ENCODE peak calls at places on chromosomes 12 and 14, in nine cellular contexts. I is hippocampal formation; J is EL; K is effector memory CD4-positive, alpha-beta T cell; U is NCI-H748 treated with DMSO at 0.1 percent for 48 hours; A is stimulated activated CD4-positive, alpha-beta T cell treated with anti-CD3 and anti-CD28 coated beads, Interleukin-1b, Interleukin-23, amount 100 ng/mL, for 1 hour; N is HEK293T; G is HFF-Myc; M is H9. E is an unnamed sample.

GRCh38 chr12:94643585-94643984 is 6.8 kb downstream of the TMCC3 start:
- DNase-seq in I (no peak), J (no peak), K (no peak), U (no peak), A (no peak), N (no peak), G (no peak), M (no peak), E (no peak)

GRCh38 chr12:81294325-81295190 is 216.7 kb downstream of the ACSS3 start:
- DNase-seq in I (no peak), J (peak), K (no peak), U (no peak), A (no peak), N (no peak), G (no peak), M (no peak), E (no peak)

GRCh38 chr14:72644758-72645489 is 249.0 kb downstream of the DPF3 start:
- DNase-seq in I (no peak), J (no peak), K (no peak), U (no peak), A (no peak), N (no peak), G (no peak), M (no peak), E (no peak)

GRCh38 chr14:99792551-99793212 is 531 bp upstream of the EML1 start:
- DNase-seq in I (peak), J (peak), K (peak), U (no peak), A (no peak), N (no peak), G (no peak), M (no peak), E (peak)

GRCh38 chr12:115337693-115338543 is 653.9 kb upstream of the TBX3 start:
- DNase-seq in I (peak), J (peak), K (no peak), U (no peak), A (no peak), N (no peak), G (peak), M (peak), E (no peak)

GRCh38 chr12:51907083-51907863 is at the start of gene ACVRL1:
- DNase-seq in I (no peak), J (peak), K (no peak), U (no peak), A (no peak), N (no peak), G (no peak), M (no peak), E (no peak)

GRCh38 chr14:57209561-57209960 is 59.1 kb downstream of the EXOC5 start:
- DNase-seq in I (no peak), J (peak), K (no peak), U (no peak), A (no peak), N (no peak), G (peak), M (no peak), E (no peak)

GRCh38 chr14:95515523-95516517 is 630 bp downstream of the SYNE3 start:
- DNase-seq in I (no peak), J (peak), K (peak), U (no peak), A (peak), N (peak), G (no peak), M (peak), E (no peak)

GRCh38 chr12:6036509-6036908 is 88.0 kb downstream of the VWF start:
- DNase-seq in I (no peak), J (no peak), K (no peak), U (no peak), A (no peak), N (no peak), G (no peak), M (no peak), E (no peak)

GRCh38 chr14:93788557-93789365 is 476 bp upstream of the PRIMA1 start:
- DNase-seq in I (peak), J (peak), K (no peak), U (peak), A (no peak), N (peak), G (no peak), M (peak), E (peak)

GRCh38 chr12:53219956-53220856 is 11.8 kb downstream of the RARG start:
- DNase-seq in I (peak), J (peak), K (peak), U (peak), A (no peak), N (peak), G (no peak), M (peak), E (no peak)

GRCh38 chr14:68819260-68819691 is 26.4 kb upstream of the ZFP36L1 start:
- DNase-seq in I (no peak), J (no peak), K (peak), U (no peak), A (no peak), N (no peak), G (no peak), M (peak), E (no peak)

GRCh38 chr12:98653866-98654493 is 8.9 kb downstream of the APAF1 start:
- DNase-seq in I (peak), J (peak), K (no peak), U (peak), A (no peak), N (peak), G (peak), M (no peak), E (no peak)

GRCh38 chr12:104073699-104074098 is 9.4 kb downstream of the HCFC2 start:
- DNase-seq in I (no peak), J (no peak), K (no peak), U (no peak), A (no peak), N (no peak), G (no peak), M (no peak), E (no peak)

GRCh38 chr14:24777678-24778077 is 143.7 kb upstream of the GZMB start:
- DNase-seq in I (no peak), J (no peak), K (no peak), U (no peak), A (no peak), N (no peak), G (no peak), M (no peak), E (no peak)

GRCh38 chr14:68230941-68231717 is 411.6 kb downstream of the RAD51B start:
- DNase-seq in I (no peak), J (peak), K (no peak), U (no peak), A (no peak), N (no peak), G (no peak), M (no peak), E (no peak)

GRCh38 chr12:58907326-58907855 is 12.9 kb downstream of the LRIG3 start:
- DNase-seq in I (no peak), J (no peak), K (no peak), U (no peak), A (no peak), N (no peak), G (no peak), M (no peak), E (no peak)

GRCh38 chr14:94517641-94518257 is 8.5 kb upstream of the SERPINA12 start:
- DNase-seq in I (no peak), J (no peak), K (no peak), U (no peak), A (no peak), N (no peak), G (no peak), M (no peak), E (no peak)

E was measured in caudate nucleus.